ENCODE peak calls at places on chromosomes 13 and 19, in four cellular contexts. One of them, this sample, is unnamed.
A peak's percentile ranks its signal among the peaks of the same experiment; 100 is the strongest.

GRCh38 chr13:106063591-106064308 is 471.7 kb downstream of the EFNB2 start:
- DNase-seq in HCEC 1CT: peak; percentile 73
- DNase-seq in activated effector memory CD4-positive, alpha-beta T cell treated with anti-CD3 and anti-CD28 coated beads, Interleukin-2, amount 50 U/mL, for 16 hours: no peak
- DNase-seq in H54: peak; percentile 67
- DNase-seq in this sample: peak; percentile 13

GRCh38 chr19:36489920-36490415 is 607 bp upstream of the ZNF566 start:
- DNase-seq in activated effector memory CD4-positive, alpha-beta T cell treated with anti-CD3 and anti-CD28 coated beads, Interleukin-2, amount 50 U/mL, for 16 hours: peak; percentile 90
- DNase-seq in HCEC 1CT: peak; percentile 91
- DNase-seq in H54: peak; percentile 90
- DNase-seq in this sample: peak; percentile 92

GRCh38 chr13:105838231-105838630 is 697.2 kb downstream of the EFNB2 start:
- DNase-seq in activated effector memory CD4-positive, alpha-beta T cell treated with anti-CD3 and anti-CD28 coated beads, Interleukin-2, amount 50 U/mL, for 16 hours: no peak
- DNase-seq in H54: no peak
- DNase-seq in HCEC 1CT: no peak
- DNase-seq in this sample: no peak

GRCh38 chr19:17341845-17342244 is 4.5 kb downstream of the GTPBP3 start:
- DNase-seq in activated effector memory CD4-positive, alpha-beta T cell treated with anti-CD3 and anti-CD28 coated beads, Interleukin-2, amount 50 U/mL, for 16 hours: no peak
- DNase-seq in HCEC 1CT: no peak
- DNase-seq in H54: no peak
- DNase-seq in this sample: no peak

GRCh38 chr19:46783670-46784069 is 4.7 kb downstream of the SLC1A5 start:
- DNase-seq in activated effector memory CD4-positive, alpha-beta T cell treated with anti-CD3 and anti-CD28 coated beads, Interleukin-2, amount 50 U/mL, for 16 hours: no peak
- DNase-seq in HCEC 1CT: no peak
- DNase-seq in H54: no peak
- DNase-seq in this sample: no peak

GRCh38 chr13:99269627-99270252 is 11.6 kb upstream of the GPR18 start:
- DNase-seq in activated effector memory CD4-positive, alpha-beta T cell treated with anti-CD3 and anti-CD28 coated beads, Interleukin-2, amount 50 U/mL, for 16 hours: no peak
- DNase-seq in HCEC 1CT: peak; percentile 66
- DNase-seq in H54: no peak
- DNase-seq in this sample: peak; percentile 30

GRCh38 chr13:24270639-24271131 is 38.7 kb upstream of the C1QTNF9 start:
- DNase-seq in H54: peak; percentile 44
- DNase-seq in HCEC 1CT: peak; percentile 45
- DNase-seq in activated effector memory CD4-positive, alpha-beta T cell treated with anti-CD3 and anti-CD28 coated beads, Interleukin-2, amount 50 U/mL, for 16 hours: peak; percentile 85
- DNase-seq in this sample: peak; percentile 62

GRCh38 chr19:28349604-28350003 is 863.3 kb downstream of the UQCRFS1 start:
- DNase-seq in activated effector memory CD4-positive, alpha-beta T cell treated with anti-CD3 and anti-CD28 coated beads, Interleukin-2, amount 50 U/mL, for 16 hours: no peak
- DNase-seq in H54: no peak
- DNase-seq in HCEC 1CT: no peak
- DNase-seq in this sample: no peak

GRCh38 chr13:23433171-23434153 is at the start of gene SACS:
- DNase-seq in activated effector memory CD4-positive, alpha-beta T cell treated with anti-CD3 and anti-CD28 coated beads, Interleukin-2, amount 50 U/mL, for 16 hours: no peak
- DNase-seq in H54: peak; percentile 6
- DNase-seq in HCEC 1CT: peak; percentile 48
- DNase-seq in this sample: peak; percentile 73

GRCh38 chr13:74687452-74688180 is 553.4 kb upstream of the KLF12 start:
- DNase-seq in H54: no peak
- DNase-seq in activated effector memory CD4-positive, alpha-beta T cell treated with anti-CD3 and anti-CD28 coated beads, Interleukin-2, amount 50 U/mL, for 16 hours: no peak
- DNase-seq in HCEC 1CT: no peak
- DNase-seq in this sample: no peak

GRCh38 chr19:8973501-8974091 is 36.6 kb downstream of the MUC16 start:
- DNase-seq in H54: peak; percentile 14
- DNase-seq in HCEC 1CT: no peak
- DNase-seq in activated effector memory CD4-positive, alpha-beta T cell treated with anti-CD3 and anti-CD28 coated beads, Interleukin-2, amount 50 U/mL, for 16 hours: no peak
- DNase-seq in this sample: peak; percentile 62

GRCh38 chr13:50236898-50237318 is 221.7 kb downstream of the KCNRG start:
- DNase-seq in H54: no peak
- DNase-seq in HCEC 1CT: no peak
- DNase-seq in activated effector memory CD4-positive, alpha-beta T cell treated with anti-CD3 and anti-CD28 coated beads, Interleukin-2, amount 50 U/mL, for 16 hours: peak; percentile 72
- DNase-seq in this sample: peak; percentile 53

GRCh38 chr13:34246511-34246910 is 428.6 kb downstream of the RFC3 start:
- DNase-seq in H54: no peak
- DNase-seq in activated effector memory CD4-positive, alpha-beta T cell treated with anti-CD3 and anti-CD28 coated beads, Interleukin-2, amount 50 U/mL, for 16 hours: no peak
- DNase-seq in HCEC 1CT: no peak
- DNase-seq in this sample: no peak

GRCh38 chr19:13729859-13730258 is 34.5 kb upstream of the MRI1 start:
- DNase-seq in HCEC 1CT: peak; percentile 11
- DNase-seq in H54: no peak
- DNase-seq in activated effector memory CD4-positive, alpha-beta T cell treated with anti-CD3 and anti-CD28 coated beads, Interleukin-2, amount 50 U/mL, for 16 hours: no peak
- DNase-seq in this sample: no peak

GRCh38 chr19:18353378-18354005 is 13.1 kb downstream of the PGPEP1 start:
- DNase-seq in activated effector memory CD4-positive, alpha-beta T cell treated with anti-CD3 and anti-CD28 coated beads, Interleukin-2, amount 50 U/mL, for 16 hours: no peak
- DNase-seq in H54: no peak
- DNase-seq in HCEC 1CT: no peak
- DNase-seq in this sample: no peak

GRCh38 chr19:3386447-3387234 is 20.3 kb downstream of the NFIC start:
- DNase-seq in HCEC 1CT: no peak
- DNase-seq in activated effector memory CD4-positive, alpha-beta T cell treated with anti-CD3 and anti-CD28 coated beads, Interleukin-2, amount 50 U/mL, for 16 hours: no peak
- DNase-seq in H54: no peak
- DNase-seq in this sample: no peak

GRCh38 chr13:95300625-95301134 is 571 bp downstream of the ABCC4 start:
- DNase-seq in H54: peak; percentile 64
- DNase-seq in HCEC 1CT: peak; percentile 73
- DNase-seq in activated effector memory CD4-positive, alpha-beta T cell treated with anti-CD3 and anti-CD28 coated beads, Interleukin-2, amount 50 U/mL, for 16 hours: peak; percentile 78
- DNase-seq in this sample: peak; percentile 78

GRCh38 chr13:110116072-110116487 is 190.9 kb downstream of the COL4A1 start:
- DNase-seq in H54: peak; percentile 65
- DNase-seq in HCEC 1CT: no peak
- DNase-seq in activated effector memory CD4-positive, alpha-beta T cell treated with anti-CD3 and anti-CD28 coated beads, Interleukin-2, amount 50 U/mL, for 16 hours: peak; percentile 76
- DNase-seq in this sample: no peak

GRCh38 chr19:41547569-41547968 is 28.4 kb upstream of the CEACAM21 start:
- DNase-seq in HCEC 1CT: no peak
- DNase-seq in activated effector memory CD4-positive, alpha-beta T cell treated with anti-CD3 and anti-CD28 coated beads, Interleukin-2, amount 50 U/mL, for 16 hours: no peak
- DNase-seq in H54: no peak
- DNase-seq in this sample: no peak

GRCh38 chr13:49649244-49649962 is 21.1 kb downstream of the ARL11 start:
- DNase-seq in HCEC 1CT: peak; percentile 75
- DNase-seq in activated effector memory CD4-positive, alpha-beta T cell treated with anti-CD3 and anti-CD28 coated beads, Interleukin-2, amount 50 U/mL, for 16 hours: no peak
- DNase-seq in H54: no peak
- DNase-seq in this sample: no peak

GRCh38 chr13:60448907-60449510 is 52.0 kb downstream of the TDRD3 start:
- DNase-seq in H54: no peak
- DNase-seq in HCEC 1CT: peak; percentile 35
- DNase-seq in activated effector memory CD4-positive, alpha-beta T cell treated with anti-CD3 and anti-CD28 coated beads, Interleukin-2, amount 50 U/mL, for 16 hours: no peak
- DNase-seq in this sample: peak; percentile 7

This sample was measured in SJCRH30.